ENCODE peak calls at places on chromosomes 4 and X, in four cellular contexts. O, H, J and C are unnamed samples. For H3K4me1, the result is how much of the 10 kb centered on the place peaks cover.

GRCh38 chr4:23332266-23332665 is 557.6 kb downstream of the PPARGC1A start:
- DNase-seq in O (no peak), H (no peak), J (no peak), C (no peak)

GRCh38 chrX:84223261-84223660 is 35.3 kb upstream of the RPS6KA6 start:
- DNase-seq in O (no peak), H (no peak), J (no peak), C (no peak)

GRCh38 chr4:153261922-153262321 is 57.7 kb downstream of the TRIM2 start:
- DNase-seq in O (no peak), H (no peak), J (no peak), C (no peak)

GRCh38 chr4:146053901-146054300 is 115.3 kb upstream of the ZNF827 start:
- DNase-seq in O (no peak), H (no peak), J (no peak), C (no peak)

GRCh38 chr4:180665994-180666818 is 1577.0 kb upstream of the TENM3 start:
- DNase-seq in O (no peak), H (peak), J (no peak), C (no peak)

GRCh38 chr4:3257691-3258482 is 8.9 kb downstream of the MSANTD1 start:
- DNase-seq in O (no peak), H (no peak), J (no peak), C (no peak)

GRCh38 chr4:176927664-176928063 is 134.9 kb upstream of the VEGFC start:
- DNase-seq in O (no peak), H (no peak), J (no peak), C (no peak)

GRCh38 chrX:31165241-31166035 is 93.6 kb upstream of the FTHL17 start:
- DNase-seq in O (no peak), H (no peak), J (no peak), C (no peak)

GRCh38 chrX:113305496-113305895 is 464.9 kb upstream of the AMOT start:
- DNase-seq in O (no peak), H (no peak), J (no peak), C (no peak)

GRCh38 chrX:12981880-12982279 is 7.0 kb downstream of the TMSB4X start:
- DNase-seq in O (no peak), H (no peak), J (no peak), C (no peak)

GRCh38 chr4:146521543-146522097 is at the start of gene SLC10A7:
- DNase-seq in O (peak), H (peak), J (peak), C (no peak)

GRCh38 chrX:74383611-74384010 is 37.7 kb upstream of the SLC16A2 start:
- DNase-seq in O (peak), H (peak), J (no peak), C (no peak)

GRCh38 chrX:115259238-115259875 is 25.5 kb upstream of the LRCH2 start:
- DNase-seq in O (no peak), H (no peak), J (no peak), C (no peak)

GRCh38 chr4:146261046-146261445 is 46.7 kb downstream of the REELD1 start:
- DNase-seq in O (no peak), H (no peak), J (no peak), C (no peak)

GRCh38 chr4:172514801-172515200 is 653.8 kb upstream of the GALNT7 start:
- DNase-seq in O (no peak), H (no peak), J (no peak), C (no peak)

GRCh38 chr4:26731342-26731741 is 129.3 kb upstream of the STIM2 start:
- DNase-seq in O (no peak), H (no peak), J (no peak), C (no peak)

GRCh38 chr4:42452823-42453222 is 55.5 kb downstream of the SHISA3 start:
- DNase-seq in O (no peak), H (no peak), J (no peak), C (no peak)

DNA sequence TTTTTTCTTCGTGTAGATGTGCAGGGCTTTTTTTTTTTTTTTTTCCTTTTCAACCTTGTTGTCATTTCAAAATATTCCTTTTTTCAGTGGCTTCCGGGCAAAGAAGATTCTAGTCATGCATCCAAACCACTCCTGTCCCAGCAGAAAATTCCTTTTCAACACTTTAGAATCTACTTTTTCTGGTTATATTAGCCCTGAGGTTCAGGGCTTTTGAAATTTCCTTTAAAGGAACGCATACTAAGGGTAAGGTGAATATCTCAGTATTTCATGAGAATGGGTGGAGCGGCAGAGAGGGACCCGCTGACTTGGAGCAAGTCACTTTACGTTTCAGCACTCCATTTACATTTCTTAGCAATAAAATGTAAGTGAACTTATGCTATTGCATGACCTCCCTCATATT is 15.6 kb upstream of the TENM3 start:
- DNase-seq in O (no peak), H (no peak), J (no peak), C (no peak)
- H3K27ac ChIP-seq in O (no peak), H (no peak), J (no peak), C (no peak)

DNA sequence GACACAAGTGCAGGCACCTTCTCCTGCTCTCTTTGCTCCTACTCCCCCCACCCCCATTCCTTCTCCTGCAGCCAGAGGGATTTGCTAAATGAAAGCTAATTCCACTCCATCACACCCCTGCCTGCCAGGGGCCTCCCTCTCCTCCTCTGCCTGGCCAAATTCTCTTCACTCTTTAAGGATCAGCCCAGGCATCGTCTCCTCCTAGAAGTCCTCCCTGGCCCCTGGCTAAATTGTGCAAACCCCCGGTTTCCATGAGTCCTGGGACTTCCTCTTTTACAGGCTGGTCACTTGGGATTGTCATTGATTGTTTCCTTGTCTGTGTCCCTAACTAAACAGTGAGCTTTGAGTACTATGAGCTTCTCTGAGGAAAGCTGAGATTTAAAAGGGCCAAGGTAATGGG is 8.7 kb upstream of the ABLIM2 start:
- DNase-seq in O (no peak), H (no peak), J (peak), C (no peak)
- H3K4me1 ChIP-seq in O (under half), H (under half), J (under half), C (under half)

GRCh38 chr4:1208970-1209704 is 36.8 kb upstream of the SPON2 start:
- DNase-seq in O (peak), H (no peak), J (peak), C (no peak)
- TF ChIP-seq CTCF in O (no peak), H (no peak), J (no peak), C (no peak)

DNA sequence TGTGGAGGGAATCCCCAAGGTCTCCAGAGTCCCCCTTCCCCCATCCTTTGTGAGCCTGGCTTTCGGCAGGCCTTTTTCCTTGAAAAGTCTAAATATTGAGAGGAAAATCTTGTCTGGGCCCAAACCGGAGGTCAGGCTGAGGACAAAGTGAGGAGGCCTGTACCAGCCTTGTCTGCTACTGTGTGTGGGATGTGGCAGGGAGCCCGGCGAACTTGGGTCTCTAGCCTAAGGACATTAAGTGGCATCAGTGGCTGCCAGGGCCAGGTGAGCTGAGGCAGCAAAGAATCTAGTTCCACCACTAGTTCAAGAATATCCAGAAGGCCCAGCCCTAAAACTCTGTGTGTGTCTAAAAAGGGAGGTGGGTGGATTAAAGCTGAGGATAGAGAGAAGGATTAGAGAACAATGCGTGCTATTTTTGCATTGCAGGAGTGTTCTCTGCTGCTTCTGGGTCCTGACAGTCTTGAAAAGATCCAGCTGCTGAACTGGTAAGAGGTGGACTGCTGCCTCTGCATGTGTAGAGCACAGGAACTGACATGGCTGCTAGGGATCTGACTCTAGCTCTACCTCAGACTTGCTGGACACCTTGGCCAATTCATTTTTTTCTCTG is 1.2 kb upstream of the AMER1 start:
- DNase-seq in O (peak), H (no peak), J (peak), C (no peak)
- H3K27ac ChIP-seq in O (peak), H (peak), J (peak), C (peak)